ENCODE peak calls at places on chromosome 10, in nine cellular contexts. J is ascending aorta, Y is EL, P is small intestine, C is kidney tubule cell, H is tibial artery, V is left ventricle myocardium superior, O is substantia nigra, A is fibroblast of mammary gland. M is an unnamed sample.

GRCh38 chr10:88810196-88810961 is 7.8 kb downstream of the LIPM start:
- DNase-seq in V (no peak), C (peak), O (peak), A (peak), P (peak), J (no peak), Y (peak), H (no peak), M (no peak)

GRCh38 chr10:129888784-129889616 is 75.1 kb downstream of the EBF3 start:
- DNase-seq in P (peak), A (peak), V (peak), J (no peak), O (no peak), C (peak), H (no peak), Y (peak), M (no peak)

GRCh38 chr10:1552415-1552814 is 184.9 kb downstream of the ADARB2 start:
- DNase-seq in V (no peak), O (no peak), C (no peak), H (no peak), J (no peak), Y (no peak), A (no peak), P (no peak), M (no peak)

GRCh38 chr10:54682554-54682953 is 118.5 kb downstream of the PCDH15 start:
- DNase-seq in V (no peak), Y (no peak), C (no peak), O (no peak), P (no peak), H (no peak), A (no peak), J (no peak), M (no peak)

GRCh38 chr10:22837351-22837750 is 90.5 kb upstream of the ARMC3 start:
- DNase-seq in Y (no peak), H (no peak), O (no peak), V (no peak), C (no peak), J (no peak), A (no peak), P (no peak), M (no peak)

GRCh38 chr10:79241990-79242619 is 105.2 kb upstream of the PPIF start:
- DNase-seq in Y (peak), V (peak), J (peak), P (peak), C (peak), A (peak), O (no peak), H (peak), M (no peak)

GRCh38 chr10:113326160-113327111 is 226.4 kb upstream of the HABP2 start:
- DNase-seq in Y (peak), C (peak), H (peak), A (peak), P (no peak), V (peak), J (peak), O (no peak), M (no peak)

GRCh38 chr10:86303626-86304025 is 63.0 kb downstream of the GRID1 start:
- DNase-seq in A (no peak), O (no peak), Y (no peak), H (peak), J (peak), C (no peak), P (no peak), V (no peak), M (no peak)

GRCh38 chr10:81882011-81882410 is 7.0 kb downstream of the NRG3 start:
- DNase-seq in O (no peak), H (no peak), J (no peak), C (no peak), A (no peak), Y (no peak), V (no peak), P (no peak), M (no peak)

GRCh38 chr10:4733843-4734224 is 92.2 kb upstream of the AKR1E2 start:
- DNase-seq in A (no peak), C (no peak), O (no peak), V (no peak), Y (no peak), P (no peak), J (no peak), H (no peak), M (no peak)

GRCh38 chr10:1142596-1142995 is 86.4 kb downstream of the WDR37 start:
- DNase-seq in J (no peak), A (no peak), Y (no peak), P (no peak), C (no peak), V (no peak), H (no peak), O (no peak), M (no peak)

GRCh38 chr10:3127921-3128320 is 44.7 kb downstream of the PITRM1 start:
- DNase-seq in C (no peak), H (no peak), P (no peak), V (no peak), Y (no peak), O (no peak), J (no peak), A (no peak), M (no peak)

GRCh38 chr10:17123062-17123661 is 6.4 kb downstream of the CUBN start:
- DNase-seq in V (no peak), O (no peak), Y (peak), P (no peak), A (peak), H (no peak), J (no peak), C (peak), M (no peak)

GRCh38 chr10:504806-505205 is 184.7 kb downstream of the DIP2C start:
- DNase-seq in Y (no peak), C (no peak), P (no peak), J (peak), A (no peak), O (no peak), H (peak), V (no peak), M (no peak)

M was measured in cerebellar nuclear complex.